ENCODE peak calls at places on chromosomes 13 and 19, in six cellular contexts. N, I, S, Y, P and X are unnamed samples.

GRCh38 chr19:11179716-11180297 is 17.5 kb downstream of the KANK2 start:
- DNase-seq in N (no peak), I (no peak), S (peak; percentile 59), Y (no peak), P (no peak), X (no peak)

GRCh38 chr13:27041341-27041740 is 130.3 kb downstream of the USP12 start:
- DNase-seq in N (no peak), I (no peak), S (no peak), Y (no peak), P (no peak), X (no peak)

GRCh38 chr19:46907880-46908279 is 47.1 kb downstream of the ARHGAP35 start:
- DNase-seq in N (no peak), I (no peak), S (no peak), Y (no peak), P (no peak), X (no peak)

GRCh38 chr13:111480503-111480902 is 160.1 kb downstream of the TEX29 start:
- DNase-seq in N (no peak), I (no peak), S (no peak), Y (peak; percentile 21), P (no peak), X (peak; percentile 30)

GRCh38 chr13:26601669-26602068 is 44.2 kb downstream of the WASF3 start:
- DNase-seq in N (no peak), I (no peak), S (peak; percentile 15), Y (no peak), P (no peak), X (no peak)

GRCh38 chr13:51997641-51998330 is 13.5 kb downstream of the ATP7B start:
- DNase-seq in N (no peak), I (no peak), S (no peak), Y (peak; percentile 44), P (no peak), X (no peak)

GRCh38 chr19:45526143-45526542 is 18.9 kb downstream of the VASP start:
- DNase-seq in N (no peak), I (no peak), S (no peak), Y (peak; percentile 70), P (peak; percentile 82), X (peak; percentile 75)

GRCh38 chr19:19488041-19488874 is 27.1 kb downstream of the TSSK6 start:
- DNase-seq in N (no peak), I (no peak), S (no peak), Y (peak; percentile 59), P (peak; percentile 63), X (no peak)

GRCh38 chr19:4676955-4677731 is 7.0 kb upstream of the MYDGF start:
- DNase-seq in N (no peak), I (peak; percentile 83), S (no peak), Y (peak; percentile 56), P (peak; percentile 79), X (no peak)

GRCh38 chr13:98998831-98999634 is 21.2 kb upstream of the DOCK9 start:
- DNase-seq in N (no peak), I (no peak), S (peak; percentile 41), Y (no peak), P (no peak), X (no peak)

GRCh38 chr19:56933014-56933705 is 92.6 kb upstream of the PEG3 start:
- DNase-seq in N (no peak), I (no peak), S (no peak), Y (no peak), P (no peak), X (no peak)

GRCh38 chr19:5667751-5668271 is 12.5 kb downstream of the MICOS13 start:
- DNase-seq in N (no peak), I (no peak), S (no peak), Y (no peak), P (no peak), X (no peak)

GRCh38 chr13:37868691-37869505 is 674 bp downstream of the TRPC4 start:
- DNase-seq in N (no peak), I (no peak), S (no peak), Y (no peak), P (no peak), X (no peak)

GRCh38 chr13:81194362-81194761 is 853.4 kb upstream of the SPRY2 start:
- DNase-seq in N (no peak), I (no peak), S (no peak), Y (no peak), P (no peak), X (no peak)

DNA sequence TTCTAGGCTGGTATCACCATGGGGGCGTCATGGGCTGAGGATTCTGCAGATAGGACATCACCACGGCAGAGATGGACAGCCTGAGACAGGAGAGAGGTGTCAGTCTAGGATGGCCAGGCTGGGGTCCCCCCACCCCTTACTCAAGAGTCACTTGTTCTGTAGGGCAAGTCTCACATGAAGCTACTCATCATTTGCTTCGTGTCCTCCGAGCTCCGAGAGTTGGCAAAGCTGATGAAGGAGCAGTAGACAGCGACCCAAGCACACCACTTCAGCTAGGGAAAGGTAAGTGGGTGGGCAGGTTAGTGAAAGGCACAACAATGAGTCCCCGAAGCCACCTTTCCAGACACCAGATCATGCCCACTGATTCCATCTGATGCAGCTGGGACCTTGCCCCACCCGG is 1.7 kb downstream of the WDR83 start:
- DNase-seq in N (no peak), I (no peak), S (no peak), Y (no peak), P (no peak), X (no peak)
- TF ChIP-seq POLR2AphosphoS5 in N (no peak), I (no peak), S (no peak), Y (no peak), P (no peak), X (no peak)

DNA sequence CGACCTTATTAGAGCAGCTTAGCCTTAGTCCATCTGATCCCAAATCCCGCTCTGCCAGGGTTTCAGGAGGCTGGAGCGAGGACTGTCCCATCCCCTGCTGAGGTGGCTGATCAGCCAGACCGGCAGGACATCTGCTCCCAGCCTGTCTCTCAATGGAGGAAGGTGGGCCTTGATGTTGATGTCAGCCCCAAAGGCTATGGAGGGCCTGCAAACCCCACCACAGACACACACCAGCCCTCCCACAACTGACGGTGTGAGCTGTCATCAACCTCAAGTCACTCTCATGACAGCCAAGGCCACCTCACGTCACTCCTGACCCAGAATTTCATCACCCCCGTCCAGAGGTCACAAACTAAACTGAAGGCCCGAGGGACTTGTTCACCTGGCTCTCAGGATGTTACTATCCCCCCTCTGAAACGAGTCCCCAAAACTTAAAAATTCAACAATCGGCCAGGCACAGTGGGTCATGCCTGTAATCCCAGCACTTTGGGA is 25.5 kb downstream of the RHPN2 start:
- DNase-seq in N (no peak), I (no peak), S (no peak), Y (no peak), P (no peak), X (no peak)
- H3K27ac ChIP-seq in N (no peak overlapping the region), I (peak overlapping the region; percentile 25), S (no peak overlapping the region), Y (no peak overlapping the region), P (no peak overlapping the region), X (no peak overlapping the region)

DNA sequence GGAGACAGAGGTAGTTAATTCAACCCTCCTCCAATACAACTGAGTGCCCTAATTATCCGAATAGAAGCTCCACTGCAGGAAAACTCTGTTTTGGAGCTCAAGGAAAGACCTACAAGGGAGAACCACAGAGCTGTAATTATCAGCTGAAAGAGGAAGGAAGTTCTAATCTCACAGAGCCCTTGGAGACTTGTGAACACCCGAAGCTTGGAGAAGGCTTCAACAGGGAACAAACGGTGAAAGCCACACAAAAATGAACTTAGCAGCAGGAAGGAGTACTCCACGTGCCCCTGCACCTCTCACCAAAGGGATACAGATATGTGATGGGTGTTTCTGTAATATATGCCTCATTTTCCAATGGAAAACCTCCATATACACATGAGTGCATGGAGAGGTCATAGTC is 61.1 kb downstream of the IRS2 start:
- DNase-seq in N (no peak), I (no peak), S (no peak), Y (no peak), P (no peak), X (no peak)
- TF ChIP-seq POLR2A in N (no peak), I (no peak), S (no peak), Y (no peak), P (no peak), X (no peak)

GRCh38 chr19:58056861-58057260 is 2.2 kb upstream of the ZNF135 start:
- DNase-seq in N (no peak), I (no peak), S (no peak), Y (no peak), P (no peak), X (no peak)

GRCh38 chr19:58059681-58060080 is 599 bp downstream of the ZNF135 start:
- DNase-seq in N (no peak), I (no peak), S (no peak), Y (no peak), P (no peak), X (peak; percentile 66)

GRCh38 chr19:58058428-58058827 is 654 bp upstream of the ZNF135 start:
- DNase-seq in N (no peak), I (no peak), S (no peak), Y (no peak), P (no peak), X (no peak)

GRCh38 chr19:58060231-58060630 is 1.1 kb downstream of the ZNF135 start:
- DNase-seq in N (no peak), I (no peak), S (no peak), Y (no peak), P (no peak), X (no peak)

DNA sequence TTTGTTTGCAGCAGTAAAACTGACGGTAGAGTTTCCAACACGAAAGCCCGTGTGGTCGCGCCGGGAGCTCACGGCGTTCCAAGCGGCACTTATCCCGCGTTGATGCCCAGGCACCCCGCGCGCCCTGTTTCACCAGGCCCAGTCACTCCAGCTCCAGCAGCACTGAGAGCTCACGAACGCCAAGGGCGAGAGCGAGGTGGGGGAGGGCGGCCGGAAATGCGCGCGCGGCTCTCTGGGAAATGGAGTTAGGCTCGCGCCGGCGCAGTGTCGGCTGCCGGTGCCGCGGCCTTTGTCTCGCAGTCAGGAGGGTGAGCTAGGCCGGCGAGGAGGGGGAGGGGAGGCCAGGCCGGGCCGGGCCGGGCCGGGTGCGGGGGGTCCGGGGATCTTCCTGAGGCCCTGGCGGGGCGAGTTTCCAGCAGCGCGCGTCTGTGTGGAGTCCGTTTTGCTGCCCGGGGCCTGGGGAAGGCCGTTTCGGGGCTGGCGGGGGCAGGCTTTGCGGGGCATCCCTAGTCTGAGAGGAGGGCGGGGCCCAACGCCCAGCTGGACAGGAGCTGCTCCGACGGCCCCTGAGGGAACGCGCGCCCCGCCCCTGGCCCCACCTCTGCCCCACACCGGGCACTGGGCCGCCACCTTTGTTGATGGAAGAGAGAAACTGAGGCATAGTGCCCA is at the start of gene ZNF135:
- DNase-seq in N (peak; percentile 94), I (no peak), S (no peak), Y (peak; percentile 58), P (no peak), X (peak; percentile 95)
- TF ChIP-seq POLR2AphosphoS5 in N (peak; percentile 79), I (no peak), S (no peak), Y (peak; percentile 81), P (no peak), X (no peak)